ENCODE peak calls at places on chromosomes 13 and 19, in five cellular contexts. One of them, this sample, is unnamed.

GRCh38 chr13:26656919-26657318 is 99.4 kb downstream of the WASF3 start:
- DNase-seq in esophagus muscularis mucosa: no peak
- DNase-seq in HFF-Myc: no peak
- DNase-seq in AG10803: peak; percentile 20
- DNase-seq in GM12865: peak; percentile 18
- DNase-seq in this sample: no peak

GRCh38 chr13:99467764-99468163 is 33.5 kb upstream of the TM9SF2 start:
- DNase-seq in AG10803: peak; percentile 25
- DNase-seq in GM12865: no peak
- DNase-seq in esophagus muscularis mucosa: no peak
- DNase-seq in HFF-Myc: no peak
- DNase-seq in this sample: no peak

GRCh38 chr19:3880471-3881271 is at the start of gene ATCAY:
- DNase-seq in AG10803: no peak
- DNase-seq in esophagus muscularis mucosa: no peak
- DNase-seq in GM12865: no peak
- DNase-seq in HFF-Myc: no peak
- DNase-seq in this sample: no peak

GRCh38 chr13:97658556-97658955 is 224.6 kb downstream of the RAP2A start:
- DNase-seq in esophagus muscularis mucosa: no peak
- DNase-seq in GM12865: no peak
- DNase-seq in AG10803: no peak
- DNase-seq in HFF-Myc: no peak
- DNase-seq in this sample: peak; percentile 5

GRCh38 chr13:28744091-28744536 is 25.3 kb upstream of the SLC46A3 start:
- DNase-seq in esophagus muscularis mucosa: no peak
- DNase-seq in HFF-Myc: no peak
- DNase-seq in GM12865: no peak
- DNase-seq in AG10803: peak; percentile 66
- DNase-seq in this sample: peak; percentile 36

GRCh38 chr13:37918116-37919100 is 48.8 kb upstream of the TRPC4 start:
- DNase-seq in esophagus muscularis mucosa: no peak
- DNase-seq in GM12865: no peak
- DNase-seq in HFF-Myc: no peak
- DNase-seq in AG10803: no peak
- DNase-seq in this sample: no peak

GRCh38 chr13:99439048-99439447 is 62.2 kb upstream of the TM9SF2 start:
- DNase-seq in HFF-Myc: no peak
- DNase-seq in GM12865: no peak
- DNase-seq in AG10803: no peak
- DNase-seq in esophagus muscularis mucosa: no peak
- DNase-seq in this sample: no peak

GRCh38 chr13:66844933-66845332 is 385.2 kb downstream of the PCDH9 start:
- DNase-seq in GM12865: no peak
- DNase-seq in esophagus muscularis mucosa: no peak
- DNase-seq in HFF-Myc: no peak
- DNase-seq in AG10803: no peak
- DNase-seq in this sample: no peak

DNA sequence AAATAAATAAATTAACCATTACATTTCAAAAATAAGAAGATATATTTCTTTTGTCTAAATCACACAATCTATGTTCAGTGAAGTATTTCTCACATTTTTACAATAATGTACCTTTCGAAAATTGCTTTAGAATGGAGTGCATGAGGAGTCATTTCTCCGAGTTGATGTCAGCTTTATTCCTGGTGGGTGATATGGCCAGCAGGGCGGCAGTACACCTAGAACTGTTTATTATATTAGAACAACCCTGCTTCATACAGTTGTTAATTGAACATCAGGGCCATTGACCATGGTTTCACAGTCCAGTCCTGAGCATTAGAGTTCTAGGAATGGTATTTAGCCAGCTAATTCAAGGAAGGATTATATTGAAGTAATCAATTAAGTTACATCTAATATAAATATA is 696.3 kb upstream of the SLC10A2 start:
- DNase-seq in esophagus muscularis mucosa: no peak
- DNase-seq in GM12865: no peak
- DNase-seq in AG10803: no peak
- DNase-seq in HFF-Myc: no peak
- DNase-seq in this sample: no peak
- TF ChIP-seq CTCF in esophagus muscularis mucosa: no peak
- TF ChIP-seq CTCF in GM12865: no peak
- TF ChIP-seq CTCF in AG10803: no peak
- TF ChIP-seq CTCF in HFF-Myc: no peak
- TF ChIP-seq CTCF in this sample: no peak

GRCh38 chr19:36378625-36379509 is at the start of gene ZFP14:
- DNase-seq in AG10803: peak; percentile 89
- DNase-seq in HFF-Myc: peak; percentile 84
- DNase-seq in GM12865: peak; percentile 97
- DNase-seq in esophagus muscularis mucosa: peak; percentile 97
- DNase-seq in this sample: peak; percentile 97
- TF ChIP-seq CTCF in AG10803: peak; percentile 32
- TF ChIP-seq CTCF in HFF-Myc: peak; percentile 9
- TF ChIP-seq CTCF in GM12865: peak; percentile 36
- TF ChIP-seq CTCF in esophagus muscularis mucosa: peak; percentile 24
- TF ChIP-seq CTCF in this sample: peak; percentile 49

DNA sequence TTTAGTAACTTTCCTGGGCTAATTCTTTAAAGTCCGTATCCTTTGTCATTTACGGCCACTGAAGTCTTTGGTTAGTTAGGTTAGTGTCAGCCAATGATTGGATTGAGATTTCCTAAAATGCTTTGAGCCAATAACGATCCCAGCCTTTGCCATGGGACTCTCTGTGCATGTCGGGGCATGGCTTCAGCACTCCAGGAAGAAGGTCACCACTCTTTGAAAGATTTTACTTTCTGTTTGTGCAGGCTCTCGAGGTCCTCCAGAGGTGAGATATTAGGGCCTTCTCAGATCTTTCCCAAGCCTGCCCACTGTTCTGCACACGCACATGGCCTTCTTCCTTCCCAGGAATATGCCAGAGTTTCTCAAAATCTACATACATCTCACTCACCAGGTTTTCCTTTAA is 153.7 kb upstream of the ARGLU1 start:
- DNase-seq in GM12865: no peak
- DNase-seq in HFF-Myc: no peak
- DNase-seq in AG10803: no peak
- DNase-seq in esophagus muscularis mucosa: no peak
- DNase-seq in this sample: no peak
- TF ChIP-seq CTCF in GM12865: no peak
- TF ChIP-seq CTCF in HFF-Myc: no peak
- TF ChIP-seq CTCF in AG10803: no peak
- TF ChIP-seq CTCF in esophagus muscularis mucosa: no peak
- TF ChIP-seq CTCF in this sample: no peak

GRCh38 chr13:89255844-89256406 is 1584.8 kb downstream of the SLITRK5 start:
- DNase-seq in GM12865: no peak
- DNase-seq in HFF-Myc: no peak
- DNase-seq in AG10803: no peak
- DNase-seq in esophagus muscularis mucosa: no peak
- DNase-seq in this sample: no peak
- TF ChIP-seq CTCF in GM12865: no peak
- TF ChIP-seq CTCF in HFF-Myc: no peak
- TF ChIP-seq CTCF in AG10803: no peak
- TF ChIP-seq CTCF in esophagus muscularis mucosa: no peak
- TF ChIP-seq CTCF in this sample: no peak

GRCh38 chr13:30654430-30654829 is 36.7 kb downstream of the USPL1 start:
- DNase-seq in HFF-Myc: no peak
- DNase-seq in AG10803: no peak
- DNase-seq in esophagus muscularis mucosa: no peak
- DNase-seq in GM12865: no peak
- DNase-seq in this sample: no peak
- TF ChIP-seq CTCF in HFF-Myc: no peak
- TF ChIP-seq CTCF in AG10803: no peak
- TF ChIP-seq CTCF in esophagus muscularis mucosa: no peak
- TF ChIP-seq CTCF in GM12865: no peak
- TF ChIP-seq CTCF in this sample: no peak

GRCh38 chr13:45119990-45120864 is at the start of gene GTF2F2:
- DNase-seq in AG10803: peak; percentile 87
- DNase-seq in GM12865: peak; percentile 88
- DNase-seq in HFF-Myc: peak; percentile 82
- DNase-seq in esophagus muscularis mucosa: peak; percentile 96
- DNase-seq in this sample: peak; percentile 96
- TF ChIP-seq CTCF in AG10803: no peak
- TF ChIP-seq CTCF in GM12865: no peak
- TF ChIP-seq CTCF in HFF-Myc: no peak
- TF ChIP-seq CTCF in esophagus muscularis mucosa: no peak
- TF ChIP-seq CTCF in this sample: no peak

DNA sequence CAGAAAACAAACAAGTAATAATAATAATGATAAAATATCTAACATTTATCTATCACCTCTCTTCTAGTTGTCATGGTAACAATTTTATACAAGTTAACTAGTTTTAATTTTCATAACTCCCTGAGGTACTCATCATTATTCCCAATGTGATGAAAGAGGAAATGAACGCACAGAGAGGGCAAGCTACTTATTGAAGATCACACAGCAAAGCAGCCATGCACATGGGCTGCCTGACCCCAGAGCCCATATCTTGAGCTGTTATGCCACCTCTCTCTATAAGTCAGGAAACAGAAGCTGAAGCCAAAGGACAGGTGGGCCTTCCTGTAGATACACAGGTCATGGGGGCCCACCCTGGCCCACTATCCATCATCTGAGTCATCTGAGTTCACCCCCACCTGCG is 4.9 kb upstream of the KLK4 start:
- DNase-seq in GM12865: no peak
- DNase-seq in AG10803: no peak
- DNase-seq in esophagus muscularis mucosa: no peak
- DNase-seq in HFF-Myc: no peak
- DNase-seq in this sample: no peak
- TF ChIP-seq CTCF in GM12865: no peak
- TF ChIP-seq CTCF in AG10803: no peak
- TF ChIP-seq CTCF in esophagus muscularis mucosa: no peak
- TF ChIP-seq CTCF in HFF-Myc: no peak
- TF ChIP-seq CTCF in this sample: no peak

DNA sequence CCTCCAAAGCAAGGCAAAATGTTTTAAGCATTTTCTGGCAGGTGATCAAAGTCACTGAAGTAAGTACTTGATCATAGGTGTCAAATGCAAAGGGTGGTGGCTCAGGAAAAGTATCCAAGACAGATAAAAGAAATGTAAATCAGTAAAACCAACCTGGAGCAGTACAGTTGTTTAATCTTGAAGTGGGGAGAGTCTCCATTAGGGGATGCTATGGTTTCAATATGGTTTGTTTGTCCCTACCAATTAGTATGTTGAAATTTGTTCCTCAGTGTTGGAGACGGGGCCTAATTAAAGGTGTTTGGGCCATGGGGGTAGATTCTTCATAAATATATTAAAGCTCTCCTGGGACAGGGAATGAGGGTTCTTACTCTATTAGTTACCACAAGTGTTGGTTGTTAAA is 1781.7 kb upstream of the PRR20A start:
- DNase-seq in HFF-Myc: no peak
- DNase-seq in AG10803: no peak
- DNase-seq in GM12865: no peak
- DNase-seq in esophagus muscularis mucosa: no peak
- DNase-seq in this sample: no peak
- TF ChIP-seq CTCF in HFF-Myc: no peak
- TF ChIP-seq CTCF in AG10803: no peak
- TF ChIP-seq CTCF in GM12865: no peak
- TF ChIP-seq CTCF in esophagus muscularis mucosa: no peak
- TF ChIP-seq CTCF in this sample: no peak

GRCh38 chr13:112968910-112969691 is at the start of gene MCF2L:
- DNase-seq in GM12865: peak; percentile 3
- DNase-seq in esophagus muscularis mucosa: no peak
- DNase-seq in AG10803: peak; percentile 20
- DNase-seq in HFF-Myc: peak; percentile 2
- DNase-seq in this sample: no peak
- TF ChIP-seq CTCF in GM12865: no peak
- TF ChIP-seq CTCF in esophagus muscularis mucosa: peak; percentile 8
- TF ChIP-seq CTCF in AG10803: peak; percentile 9
- TF ChIP-seq CTCF in HFF-Myc: no peak
- TF ChIP-seq CTCF in this sample: peak; percentile 40